ENCODE peak calls at places on chromosomes 5 and 9, in ten cellular contexts. One of them, this sample, is unnamed.

GRCh38 chr5:5014836-5015235 is 125.3 kb upstream of the ADAMTS16 start:
- DNase-seq in NB4: no peak
- DNase-seq in activated T-cell treated with anti-CD3 and anti-CD28 coated beads for 1 hour: no peak
- DNase-seq in EH: peak; percentile 84
- DNase-seq in brain microvascular endothelial cell: peak; percentile 4
- DNase-seq in left ventricle myocardium inferior: no peak
- DNase-seq in cardiac muscle cell: no peak
- DNase-seq in hepatocyte: no peak
- DNase-seq in T-helper 9 cell: no peak
- DNase-seq in GM12865: no peak
- DNase-seq in this sample: no peak

GRCh38 chr5:138725885-138726457 is 27.3 kb upstream of the CTNNA1 start:
- DNase-seq in activated T-cell treated with anti-CD3 and anti-CD28 coated beads for 1 hour: no peak
- DNase-seq in brain microvascular endothelial cell: no peak
- DNase-seq in cardiac muscle cell: peak; percentile 30
- DNase-seq in NB4: no peak
- DNase-seq in T-helper 9 cell: no peak
- DNase-seq in GM12865: no peak
- DNase-seq in hepatocyte: peak; percentile 59
- DNase-seq in left ventricle myocardium inferior: peak; percentile 21
- DNase-seq in EH: peak; percentile 30
- DNase-seq in this sample: no peak

GRCh38 chr9:134915046-134915930 is 2.4 kb downstream of the FCN1 start:
- DNase-seq in hepatocyte: no peak
- DNase-seq in T-helper 9 cell: no peak
- DNase-seq in GM12865: no peak
- DNase-seq in cardiac muscle cell: no peak
- DNase-seq in brain microvascular endothelial cell: no peak
- DNase-seq in left ventricle myocardium inferior: no peak
- DNase-seq in EH: no peak
- DNase-seq in NB4: no peak
- DNase-seq in activated T-cell treated with anti-CD3 and anti-CD28 coated beads for 1 hour: no peak
- DNase-seq in this sample: no peak

GRCh38 chr5:179241764-179242370 is 103.4 kb downstream of the ADAMTS2 start:
- DNase-seq in left ventricle myocardium inferior: no peak
- DNase-seq in EH: no peak
- DNase-seq in T-helper 9 cell: no peak
- DNase-seq in brain microvascular endothelial cell: no peak
- DNase-seq in GM12865: no peak
- DNase-seq in activated T-cell treated with anti-CD3 and anti-CD28 coated beads for 1 hour: no peak
- DNase-seq in hepatocyte: no peak
- DNase-seq in cardiac muscle cell: peak; percentile 22
- DNase-seq in NB4: no peak
- DNase-seq in this sample: no peak

GRCh38 chr5:132475939-132476852 is 14.4 kb downstream of the IRF1 start:
- DNase-seq in T-helper 9 cell: no peak
- DNase-seq in hepatocyte: peak; percentile 62
- DNase-seq in NB4: no peak
- DNase-seq in cardiac muscle cell: no peak
- DNase-seq in activated T-cell treated with anti-CD3 and anti-CD28 coated beads for 1 hour: no peak
- DNase-seq in EH: no peak
- DNase-seq in GM12865: no peak
- DNase-seq in left ventricle myocardium inferior: no peak
- DNase-seq in brain microvascular endothelial cell: no peak
- DNase-seq in this sample: no peak

GRCh38 chr5:176665517-176665916 is 18.2 kb downstream of the TSPAN17 start:
- DNase-seq in T-helper 9 cell: no peak
- DNase-seq in left ventricle myocardium inferior: no peak
- DNase-seq in EH: no peak
- DNase-seq in GM12865: no peak
- DNase-seq in cardiac muscle cell: no peak
- DNase-seq in hepatocyte: no peak
- DNase-seq in NB4: no peak
- DNase-seq in brain microvascular endothelial cell: no peak
- DNase-seq in activated T-cell treated with anti-CD3 and anti-CD28 coated beads for 1 hour: no peak
- DNase-seq in this sample: no peak

GRCh38 chr9:128113526-128114325 is 13.8 kb downstream of the PTGES2 start:
- DNase-seq in T-helper 9 cell: no peak
- DNase-seq in EH: no peak
- DNase-seq in NB4: no peak
- DNase-seq in brain microvascular endothelial cell: no peak
- DNase-seq in hepatocyte: no peak
- DNase-seq in left ventricle myocardium inferior: peak; percentile 12
- DNase-seq in GM12865: no peak
- DNase-seq in cardiac muscle cell: no peak
- DNase-seq in activated T-cell treated with anti-CD3 and anti-CD28 coated beads for 1 hour: no peak
- DNase-seq in this sample: no peak

GRCh38 chr9:35563791-35564197 is 41.3 kb upstream of the TESK1 start:
- DNase-seq in EH: peak; percentile 39
- DNase-seq in NB4: no peak
- DNase-seq in activated T-cell treated with anti-CD3 and anti-CD28 coated beads for 1 hour: no peak
- DNase-seq in left ventricle myocardium inferior: peak; percentile 53
- DNase-seq in brain microvascular endothelial cell: no peak
- DNase-seq in hepatocyte: peak; percentile 62
- DNase-seq in cardiac muscle cell: peak; percentile 53
- DNase-seq in GM12865: no peak
- DNase-seq in T-helper 9 cell: no peak
- DNase-seq in this sample: no peak

GRCh38 chr9:34459941-34460340 is 1.3 kb downstream of the DNAI1 start:
- DNase-seq in brain microvascular endothelial cell: no peak
- DNase-seq in T-helper 9 cell: no peak
- DNase-seq in cardiac muscle cell: no peak
- DNase-seq in EH: no peak
- DNase-seq in GM12865: no peak
- DNase-seq in NB4: peak; percentile 30
- DNase-seq in hepatocyte: no peak
- DNase-seq in activated T-cell treated with anti-CD3 and anti-CD28 coated beads for 1 hour: no peak
- DNase-seq in left ventricle myocardium inferior: no peak
- DNase-seq in this sample: no peak

GRCh38 chr5:113059232-113059805 is 82.7 kb downstream of the DCP2 start:
- DNase-seq in NB4: no peak
- DNase-seq in hepatocyte: no peak
- DNase-seq in brain microvascular endothelial cell: no peak
- DNase-seq in activated T-cell treated with anti-CD3 and anti-CD28 coated beads for 1 hour: no peak
- DNase-seq in GM12865: no peak
- DNase-seq in left ventricle myocardium inferior: peak; percentile 50
- DNase-seq in cardiac muscle cell: peak; percentile 70
- DNase-seq in T-helper 9 cell: no peak
- DNase-seq in EH: peak; percentile 30
- DNase-seq in this sample: no peak

GRCh38 chr5:109141499-109142200 is 268.1 kb downstream of the PJA2 start:
- DNase-seq in activated T-cell treated with anti-CD3 and anti-CD28 coated beads for 1 hour: no peak
- DNase-seq in T-helper 9 cell: no peak
- DNase-seq in left ventricle myocardium inferior: no peak
- DNase-seq in NB4: no peak
- DNase-seq in EH: no peak
- DNase-seq in brain microvascular endothelial cell: peak; percentile 10
- DNase-seq in cardiac muscle cell: no peak
- DNase-seq in GM12865: no peak
- DNase-seq in hepatocyte: no peak
- DNase-seq in this sample: no peak

GRCh38 chr5:75364571-75365280 is 27.7 kb downstream of the HMGCR start:
- DNase-seq in EH: no peak
- DNase-seq in T-helper 9 cell: no peak
- DNase-seq in hepatocyte: no peak
- DNase-seq in brain microvascular endothelial cell: no peak
- DNase-seq in NB4: no peak
- DNase-seq in cardiac muscle cell: no peak
- DNase-seq in left ventricle myocardium inferior: no peak
- DNase-seq in activated T-cell treated with anti-CD3 and anti-CD28 coated beads for 1 hour: no peak
- DNase-seq in GM12865: no peak
- DNase-seq in this sample: no peak

GRCh38 chr9:28926311-28926710 is 1353.0 kb upstream of the C9orf72 start:
- DNase-seq in T-helper 9 cell: no peak
- DNase-seq in NB4: no peak
- DNase-seq in activated T-cell treated with anti-CD3 and anti-CD28 coated beads for 1 hour: no peak
- DNase-seq in EH: no peak
- DNase-seq in GM12865: no peak
- DNase-seq in left ventricle myocardium inferior: no peak
- DNase-seq in brain microvascular endothelial cell: no peak
- DNase-seq in hepatocyte: no peak
- DNase-seq in cardiac muscle cell: no peak
- DNase-seq in this sample: no peak

GRCh38 chr9:126147620-126148522 is 178.8 kb upstream of the MVB12B start:
- DNase-seq in GM12865: no peak
- DNase-seq in NB4: no peak
- DNase-seq in left ventricle myocardium inferior: no peak
- DNase-seq in activated T-cell treated with anti-CD3 and anti-CD28 coated beads for 1 hour: no peak
- DNase-seq in T-helper 9 cell: no peak
- DNase-seq in cardiac muscle cell: no peak
- DNase-seq in brain microvascular endothelial cell: no peak
- DNase-seq in hepatocyte: no peak
- DNase-seq in EH: no peak
- DNase-seq in this sample: no peak

GRCh38 chr9:86846679-86847078 is 100.6 kb downstream of the GAS1 start:
- DNase-seq in NB4: no peak
- DNase-seq in brain microvascular endothelial cell: no peak
- DNase-seq in EH: peak; percentile 4
- DNase-seq in T-helper 9 cell: no peak
- DNase-seq in hepatocyte: no peak
- DNase-seq in left ventricle myocardium inferior: no peak
- DNase-seq in GM12865: no peak
- DNase-seq in activated T-cell treated with anti-CD3 and anti-CD28 coated beads for 1 hour: no peak
- DNase-seq in cardiac muscle cell: no peak
- DNase-seq in this sample: no peak

GRCh38 chr5:56825222-56825824 is 10.0 kb downstream of the MAP3K1 start:
- DNase-seq in hepatocyte: no peak
- DNase-seq in left ventricle myocardium inferior: no peak
- DNase-seq in T-helper 9 cell: no peak
- DNase-seq in GM12865: no peak
- DNase-seq in brain microvascular endothelial cell: no peak
- DNase-seq in EH: no peak
- DNase-seq in NB4: no peak
- DNase-seq in cardiac muscle cell: no peak
- DNase-seq in activated T-cell treated with anti-CD3 and anti-CD28 coated beads for 1 hour: no peak
- DNase-seq in this sample: no peak

GRCh38 chr5:141771562-141771961 is 89.5 kb upstream of the ARAP3 start:
- DNase-seq in NB4: no peak
- DNase-seq in cardiac muscle cell: no peak
- DNase-seq in activated T-cell treated with anti-CD3 and anti-CD28 coated beads for 1 hour: no peak
- DNase-seq in brain microvascular endothelial cell: no peak
- DNase-seq in GM12865: no peak
- DNase-seq in EH: no peak
- DNase-seq in left ventricle myocardium inferior: peak; percentile 35
- DNase-seq in hepatocyte: no peak
- DNase-seq in T-helper 9 cell: no peak
- DNase-seq in this sample: no peak

GRCh38 chr9:137422668-137423000 is 328 bp downstream of the EXD3 start:
- DNase-seq in T-helper 9 cell: no peak
- DNase-seq in GM12865: peak; percentile 46
- DNase-seq in hepatocyte: peak; percentile 68
- DNase-seq in NB4: peak; percentile 58
- DNase-seq in EH: peak; percentile 52
- DNase-seq in activated T-cell treated with anti-CD3 and anti-CD28 coated beads for 1 hour: no peak
- DNase-seq in cardiac muscle cell: peak; percentile 33
- DNase-seq in left ventricle myocardium inferior: peak; percentile 31
- DNase-seq in brain microvascular endothelial cell: no peak
- DNase-seq in this sample: no peak

GRCh38 chr9:109421034-109421700 is 76.9 kb downstream of the PTPN3 start:
- DNase-seq in hepatocyte: no peak
- DNase-seq in EH: no peak
- DNase-seq in brain microvascular endothelial cell: no peak
- DNase-seq in activated T-cell treated with anti-CD3 and anti-CD28 coated beads for 1 hour: no peak
- DNase-seq in left ventricle myocardium inferior: peak; percentile 39
- DNase-seq in cardiac muscle cell: no peak
- DNase-seq in NB4: peak; percentile 74
- DNase-seq in T-helper 9 cell: no peak
- DNase-seq in GM12865: no peak
- DNase-seq in this sample: no peak

GRCh38 chr9:14935099-14935710 is 25.0 kb upstream of the FREM1 start:
- DNase-seq in activated T-cell treated with anti-CD3 and anti-CD28 coated beads for 1 hour: no peak
- DNase-seq in left ventricle myocardium inferior: no peak
- DNase-seq in EH: no peak
- DNase-seq in cardiac muscle cell: no peak
- DNase-seq in T-helper 9 cell: no peak
- DNase-seq in GM12865: no peak
- DNase-seq in NB4: no peak
- DNase-seq in brain microvascular endothelial cell: no peak
- DNase-seq in hepatocyte: no peak
- DNase-seq in this sample: no peak

GRCh38 chr5:140136624-140137023 is 10.9 kb downstream of the IGIP start:
- DNase-seq in cardiac muscle cell: no peak
- DNase-seq in left ventricle myocardium inferior: no peak
- DNase-seq in EH: no peak
- DNase-seq in activated T-cell treated with anti-CD3 and anti-CD28 coated beads for 1 hour: no peak
- DNase-seq in hepatocyte: no peak
- DNase-seq in brain microvascular endothelial cell: no peak
- DNase-seq in NB4: no peak
- DNase-seq in GM12865: no peak
- DNase-seq in T-helper 9 cell: no peak
- DNase-seq in this sample: no peak

GRCh38 chr5:102583663-102584062 is 84.9 kb upstream of the SLCO6A1 start:
- DNase-seq in EH: peak; percentile 11
- DNase-seq in hepatocyte: peak; percentile 21
- DNase-seq in NB4: peak; percentile 8
- DNase-seq in brain microvascular endothelial cell: no peak
- DNase-seq in cardiac muscle cell: peak; percentile 25
- DNase-seq in GM12865: peak; percentile 3
- DNase-seq in activated T-cell treated with anti-CD3 and anti-CD28 coated beads for 1 hour: no peak
- DNase-seq in left ventricle myocardium inferior: no peak
- DNase-seq in T-helper 9 cell: no peak
- DNase-seq in this sample: no peak

GRCh38 chr5:112419596-112420110 is 576 bp upstream of the EPB41L4A start:
- DNase-seq in EH: peak; percentile 8
- DNase-seq in NB4: no peak
- DNase-seq in hepatocyte: peak; percentile 76
- DNase-seq in activated T-cell treated with anti-CD3 and anti-CD28 coated beads for 1 hour: no peak
- DNase-seq in GM12865: peak; percentile 37
- DNase-seq in brain microvascular endothelial cell: no peak
- DNase-seq in left ventricle myocardium inferior: peak; percentile 73
- DNase-seq in T-helper 9 cell: no peak
- DNase-seq in cardiac muscle cell: peak; percentile 55
- DNase-seq in this sample: no peak

GRCh38 chr5:38645508-38645907 is 89.1 kb upstream of the LIFR start:
- DNase-seq in left ventricle myocardium inferior: peak; percentile 53
- DNase-seq in NB4: no peak
- DNase-seq in hepatocyte: no peak
- DNase-seq in EH: no peak
- DNase-seq in T-helper 9 cell: no peak
- DNase-seq in GM12865: no peak
- DNase-seq in activated T-cell treated with anti-CD3 and anti-CD28 coated beads for 1 hour: no peak
- DNase-seq in brain microvascular endothelial cell: no peak
- DNase-seq in cardiac muscle cell: peak; percentile 28
- DNase-seq in this sample: no peak

GRCh38 chr9:92196909-92197308 is 81.7 kb upstream of the SPTLC1 start:
- DNase-seq in NB4: no peak
- DNase-seq in hepatocyte: peak; percentile 57
- DNase-seq in left ventricle myocardium inferior: no peak
- DNase-seq in activated T-cell treated with anti-CD3 and anti-CD28 coated beads for 1 hour: no peak
- DNase-seq in EH: peak; percentile 63
- DNase-seq in GM12865: no peak
- DNase-seq in T-helper 9 cell: no peak
- DNase-seq in brain microvascular endothelial cell: peak; percentile 59
- DNase-seq in cardiac muscle cell: peak; percentile 60
- DNase-seq in this sample: no peak

GRCh38 chr5:153276151-153276550 is 214.3 kb upstream of the GRIA1 start:
- DNase-seq in cardiac muscle cell: peak; percentile 33
- DNase-seq in hepatocyte: peak; percentile 75
- DNase-seq in GM12865: peak; percentile 38
- DNase-seq in left ventricle myocardium inferior: no peak
- DNase-seq in brain microvascular endothelial cell: peak; percentile 2
- DNase-seq in EH: peak; percentile 37
- DNase-seq in T-helper 9 cell: no peak
- DNase-seq in activated T-cell treated with anti-CD3 and anti-CD28 coated beads for 1 hour: no peak
- DNase-seq in NB4: peak; percentile 47
- DNase-seq in this sample: no peak

GRCh38 chr5:158421329-158421728 is 562.4 kb upstream of the CLINT1 start:
- DNase-seq in hepatocyte: no peak
- DNase-seq in cardiac muscle cell: no peak
- DNase-seq in left ventricle myocardium inferior: no peak
- DNase-seq in GM12865: no peak
- DNase-seq in T-helper 9 cell: no peak
- DNase-seq in NB4: no peak
- DNase-seq in activated T-cell treated with anti-CD3 and anti-CD28 coated beads for 1 hour: no peak
- DNase-seq in brain microvascular endothelial cell: no peak
- DNase-seq in EH: no peak
- DNase-seq in this sample: no peak

GRCh38 chr5:116354699-116355098 is 219.9 kb downstream of the SEMA6A start:
- DNase-seq in GM12865: no peak
- DNase-seq in activated T-cell treated with anti-CD3 and anti-CD28 coated beads for 1 hour: no peak
- DNase-seq in T-helper 9 cell: no peak
- DNase-seq in NB4: no peak
- DNase-seq in hepatocyte: no peak
- DNase-seq in EH: no peak
- DNase-seq in brain microvascular endothelial cell: no peak
- DNase-seq in cardiac muscle cell: no peak
- DNase-seq in left ventricle myocardium inferior: no peak
- DNase-seq in this sample: no peak